ENCODE peak calls at places on chromosomes 1 and 21, in ten cellular contexts. N is activated CD8-positive, alpha-beta T cell treated with anti-CD3 and anti-CD28 coated beads for 36 hours; X is astrocyte of the cerebellum; C is cardiac muscle cell; V is osteocyte; F is left ventricle myocardium inferior; T is ascending aorta; D is IMR-90; U is testis; L is heart left ventricle. B is an unnamed sample.

GRCh38 chr1:58783090-58783992 is 506 bp downstream of the JUN start:
- DNase-seq in U (peak), D (peak), V (peak), X (no peak), N (peak), T (peak), L (peak), F (peak), C (peak), B (peak)

GRCh38 chr21:38712076-38712475 is 93.7 kb upstream of the ETS2 start:
- DNase-seq in T (peak), V (no peak), X (peak), N (peak), D (peak), L (no peak), U (peak), F (no peak), C (peak), B (no peak)

GRCh38 chr1:28565040-28565439 is 12.2 kb downstream of the TRNAU1AP start:
- DNase-seq in N (no peak), V (no peak), L (no peak), C (no peak), X (no peak), D (no peak), U (no peak), F (no peak), T (no peak), B (no peak)

GRCh38 chr21:42058631-42059111 is 12.4 kb upstream of the UMODL1 start:
- DNase-seq in X (no peak), F (no peak), V (no peak), D (no peak), C (no peak), L (no peak), U (no peak), N (no peak), T (no peak), B (no peak)

GRCh38 chr1:192763243-192763642 is 45.6 kb upstream of the RGS2 start:
- DNase-seq in X (no peak), F (no peak), C (no peak), L (no peak), V (no peak), T (no peak), N (no peak), D (peak), U (no peak), B (no peak)

GRCh38 chr1:208600456-208600855 is 356.3 kb upstream of the PLXNA2 start:
- DNase-seq in V (no peak), T (no peak), N (no peak), L (no peak), X (no peak), U (no peak), D (no peak), F (no peak), C (no peak), B (no peak)

GRCh38 chr1:204451352-204452124 is 39.9 kb upstream of the PPP1R15B start:
- DNase-seq in U (no peak), D (no peak), C (no peak), X (no peak), F (no peak), L (no peak), N (no peak), V (no peak), T (no peak), B (no peak)

GRCh38 chr21:35470522-35470921 is 421.4 kb upstream of the RUNX1 start:
- DNase-seq in L (no peak), X (no peak), C (no peak), T (no peak), N (no peak), U (no peak), V (no peak), D (no peak), F (no peak), B (no peak)

GRCh38 chr1:25123551-25123950 is 108.8 kb downstream of the SYF2 start:
- DNase-seq in X (no peak), C (no peak), N (peak), L (no peak), T (no peak), V (no peak), U (no peak), D (no peak), F (no peak), B (no peak)

GRCh38 chr1:147625274-147625986 is 44.9 kb downstream of the ACP6 start:
- DNase-seq in X (no peak), V (no peak), N (no peak), C (no peak), D (no peak), T (no peak), L (no peak), U (no peak), F (no peak), B (no peak)

GRCh38 chr1:74693473-74693872 is 19.9 kb upstream of the ERICH3 start:
- DNase-seq in C (no peak), U (no peak), T (no peak), X (peak), L (no peak), F (no peak), V (no peak), D (peak), N (no peak), B (no peak)

GRCh38 chr1:41420877-41421276 is 59.6 kb downstream of the FOXO6 start:
- DNase-seq in U (peak), L (no peak), F (no peak), V (no peak), T (no peak), C (no peak), X (no peak), N (no peak), D (no peak), B (no peak)

GRCh38 chr1:169115891-169116585 is 9.5 kb downstream of the ATP1B1 start:
- DNase-seq in F (peak), X (no peak), C (peak), U (peak), N (no peak), L (peak), V (no peak), D (peak), T (no peak), B (peak)

GRCh38 chr1:58713841-58714240 is 14.0 kb upstream of the MYSM1 start:
- DNase-seq in U (no peak), C (no peak), N (no peak), V (no peak), F (no peak), T (no peak), L (no peak), X (no peak), D (no peak), B (no peak)

GRCh38 chr1:114235956-114236355 is 82.3 kb upstream of the SYT6 start:
- DNase-seq in V (no peak), T (no peak), U (no peak), L (peak), N (no peak), C (peak), X (no peak), D (no peak), F (no peak), B (no peak)

GRCh38 chr21:32578107-32578691 is 7.1 kb downstream of the TCP10L start:
- DNase-seq in F (no peak), U (no peak), D (peak), X (no peak), C (peak), L (no peak), T (no peak), V (no peak), N (peak), B (no peak)

GRCh38 chr21:32457360-32457840 is 44.9 kb downstream of the EVA1C start:
- DNase-seq in D (peak), U (peak), V (no peak), N (no peak), C (peak), T (no peak), F (peak), L (peak), X (no peak), B (no peak)

GRCh38 chr1:195733826-195734225 is 874.4 kb downstream of the KCNT2 start:
- DNase-seq in T (no peak), C (no peak), N (peak), D (no peak), V (no peak), F (no peak), X (no peak), U (peak), L (no peak), B (no peak)

GRCh38 chr1:50981741-50982140 is 11.7 kb downstream of the CDKN2C start:
- DNase-seq in U (no peak), X (no peak), T (no peak), L (no peak), D (no peak), C (no peak), F (no peak), V (no peak), N (no peak), B (no peak)

GRCh38 chr1:4017636-4018365 is 117.7 kb upstream of the C1orf174 start:
- DNase-seq in D (no peak), U (no peak), L (no peak), N (no peak), V (peak), F (no peak), C (no peak), X (no peak), T (no peak), B (no peak)

GRCh38 chr1:151242442-151242841 is 12.1 kb upstream of the PSMD4 start:
- DNase-seq in V (no peak), D (no peak), T (no peak), N (no peak), F (no peak), L (no peak), U (no peak), C (no peak), X (no peak), B (no peak)

GRCh38 chr1:23936481-23937176 is 23.0 kb upstream of the PNRC2 start:
- DNase-seq in U (no peak), X (no peak), V (no peak), T (peak), L (no peak), C (peak), N (no peak), F (no peak), D (no peak), B (no peak)

GRCh38 chr1:163673756-163674155 is 352.0 kb downstream of the NUF2 start:
- DNase-seq in C (no peak), U (no peak), T (no peak), D (peak), N (no peak), V (no peak), F (no peak), X (no peak), L (no peak), B (no peak)

GRCh38 chr1:224182057-224182865 is 779 bp upstream of the DEGS1 start:
- DNase-seq in U (no peak), X (no peak), C (no peak), N (peak), F (no peak), T (peak), D (no peak), V (no peak), L (no peak), B (peak)

GRCh38 chr1:29122987-29123870 is 474 bp downstream of the TMEM200B start:
- DNase-seq in X (no peak), U (peak), C (peak), F (peak), T (peak), D (peak), V (no peak), L (peak), N (peak), B (peak)

GRCh38 chr1:234500269-234500668 is 21.3 kb upstream of the TARBP1 start:
- DNase-seq in T (peak), F (no peak), N (peak), L (no peak), X (no peak), D (no peak), U (no peak), C (no peak), V (no peak), B (no peak)

GRCh38 chr21:43907751-43908150 is 42.7 kb downstream of the AGPAT3 start:
- DNase-seq in F (no peak), L (no peak), T (no peak), D (no peak), X (no peak), N (no peak), C (no peak), U (no peak), V (no peak), B (no peak)

GRCh38 chr1:115118596-115118995 is 29.3 kb upstream of the TSPAN2 start:
- DNase-seq in V (no peak), F (no peak), C (no peak), N (no peak), D (no peak), L (no peak), X (no peak), T (no peak), U (no peak), B (no peak)

GRCh38 chr1:100799548-100799947 is 80.0 kb downstream of the VCAM1 start:
- DNase-seq in F (no peak), C (no peak), N (no peak), V (no peak), D (no peak), T (no peak), U (no peak), L (no peak), X (no peak), B (no peak)

GRCh38 chr1:226034482-226034881 is 28.0 kb upstream of the H3-3A start:
- DNase-seq in L (peak), X (peak), N (no peak), C (no peak), V (no peak), T (peak), D (peak), U (peak), F (peak), B (no peak)

GRCh38 chr1:18667333-18667732 is 36.7 kb downstream of the PAX7 start:
- DNase-seq in D (no peak), F (no peak), L (no peak), X (no peak), T (no peak), U (no peak), C (no peak), N (no peak), V (no peak), B (no peak)

DNA sequence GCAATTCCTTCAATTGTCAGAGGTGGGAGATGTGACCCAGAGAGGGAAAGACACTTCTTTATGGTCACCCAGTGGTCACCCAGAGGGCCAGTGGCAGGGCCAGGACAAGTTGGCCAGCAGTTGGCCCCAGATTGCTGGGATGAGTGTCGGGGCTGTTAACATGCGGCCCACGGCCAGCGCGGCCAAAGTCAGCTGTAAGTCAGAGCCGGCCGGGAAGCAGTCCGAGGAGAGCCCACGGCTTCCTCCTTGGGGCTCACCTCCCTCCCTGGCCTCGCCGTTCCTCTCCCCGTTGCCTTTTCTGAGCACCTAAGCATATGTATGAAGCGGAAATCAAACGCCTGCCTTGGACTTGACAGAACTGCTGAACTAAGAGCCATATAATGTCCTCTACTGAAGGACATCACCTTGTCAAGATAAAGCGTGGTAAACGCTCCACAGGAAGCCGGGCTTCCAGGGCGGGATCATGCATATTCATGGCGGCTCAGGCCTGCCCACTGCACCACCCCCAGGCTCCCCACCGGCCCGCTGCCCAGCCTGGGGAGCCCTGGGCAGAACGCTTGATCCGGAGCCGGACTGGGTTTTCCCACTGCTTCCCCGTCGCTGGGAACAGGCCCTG is 245.4 kb upstream of the POU3F1 start:
- DNase-seq in T (no peak), F (no peak), L (peak), N (no peak), C (peak), D (no peak), X (no peak), V (no peak), U (no peak), B (no peak)
- TF ChIP-seq CTCF in T (no peak), F (no peak), L (no peak), N (no peak), C (no peak), D (no peak), X (no peak), V (no peak), U (no peak), B (no peak)

GRCh38 chr1:1399187-1399869 is at the start of gene CCNL2:
- DNase-seq in T (peak), X (peak), U (peak), N (peak), F (peak), D (peak), C (peak), V (peak), L (peak), B (peak)
- TF ChIP-seq CTCF in T (peak), X (peak), U (peak), N (peak), F (peak), D (peak), C (peak), V (peak), L (peak), B (peak)

DNA sequence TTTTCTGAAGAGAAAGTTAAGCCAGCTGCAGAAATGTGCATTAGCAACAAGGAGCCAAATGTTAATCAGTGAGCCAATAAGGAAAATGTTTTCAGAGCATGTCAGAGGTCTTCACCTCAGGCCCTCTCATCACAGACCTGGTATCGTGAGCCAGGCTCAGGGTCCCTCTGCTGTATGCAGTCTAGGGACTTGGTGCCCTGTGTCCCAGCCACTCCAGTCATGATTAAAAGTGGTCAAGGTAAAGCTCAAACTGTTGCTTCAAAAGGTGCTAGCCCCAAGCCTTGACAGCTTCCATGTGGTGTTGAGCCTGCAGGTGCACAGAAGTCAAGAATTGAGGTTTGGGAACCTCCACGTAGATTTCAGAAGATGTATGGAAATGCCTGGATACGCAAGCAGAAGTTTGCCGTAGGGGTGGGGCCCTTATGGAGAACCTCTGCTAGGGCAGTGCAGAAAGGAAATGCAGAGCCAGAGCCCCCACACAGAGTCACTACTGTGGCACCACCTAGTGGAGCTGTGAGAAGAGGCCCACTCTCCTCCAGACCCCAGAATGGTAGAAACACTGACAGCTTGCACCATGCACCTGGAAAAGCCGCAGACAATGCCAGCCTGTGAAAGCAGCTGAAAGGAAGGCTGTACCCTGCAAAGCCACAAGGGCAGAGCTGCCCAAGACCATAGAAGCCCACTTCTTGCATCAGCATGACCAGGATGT is 1128.7 kb downstream of the AMY1C start:
- DNase-seq in X (no peak), D (no peak), C (peak), F (no peak), L (no peak), U (no peak), N (no peak), V (no peak), T (no peak), B (no peak)
- TF ChIP-seq CTCF in X (no peak), D (no peak), C (no peak), F (no peak), L (no peak), U (no peak), N (no peak), V (peak), T (no peak), B (peak)

DNA sequence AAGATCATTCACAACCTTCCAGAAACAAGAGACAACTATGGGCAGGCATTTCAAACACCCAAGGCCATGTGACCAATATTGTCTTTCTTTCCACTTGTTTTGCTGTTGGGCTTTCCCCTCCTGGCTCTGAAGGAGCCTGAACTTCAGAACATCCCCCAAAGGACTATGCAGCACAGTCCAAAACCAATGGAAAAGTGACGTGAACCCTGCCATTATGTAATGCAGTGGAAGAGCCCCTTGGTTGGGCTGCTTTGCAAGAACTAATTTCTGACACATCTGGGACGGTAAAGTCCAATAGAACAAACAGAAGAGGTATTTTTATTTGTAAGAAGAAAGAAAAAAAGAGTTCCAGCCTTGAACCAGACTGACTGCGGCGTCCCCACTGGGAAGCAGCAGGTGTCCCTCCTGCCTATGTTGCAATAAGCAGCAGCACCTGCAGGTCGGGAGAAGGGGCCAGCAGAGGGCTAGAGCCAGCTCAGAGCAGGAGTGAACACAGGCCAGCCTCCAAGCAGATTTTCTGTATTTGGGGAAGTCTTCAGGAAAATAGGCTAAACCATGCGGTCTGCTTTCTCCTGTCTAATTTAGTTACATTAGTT is 116.7 kb downstream of the CDC7 start:
- DNase-seq in X (no peak), D (no peak), N (peak), V (no peak), T (no peak), L (peak), U (peak), C (peak), F (peak), B (no peak)
- TF ChIP-seq CTCF in X (peak), D (no peak), N (peak), V (peak), T (no peak), L (peak), U (no peak), C (no peak), F (peak), B (peak)

B was measured in GM13977.